ENCODE peak calls at places on chromosomes 13 and 19, in seven cellular contexts. Q is posterior vena cava; N is sciatic nerve; P is stimulated activated CD4-positive, alpha-beta T cell treated with anti-CD3 and anti-CD28 coated beads, Interleukin-12 subunit alpha, Interleukin-12 subunit beta, amount 100 ng/mL, for 4 hours; G is CD8-positive, alpha-beta memory T cell; A is activated CD4-positive, alpha-beta T cell treated with anti-CD3 and anti-CD28 coated beads for 24 hours; H is OCI-LY7. Y is an unnamed sample.

GRCh38 chr19:10403137-10404021 is at the start of gene CDC37:
- DNase-seq in Q (peak), N (peak), P (peak), G (peak), A (peak), H (peak), Y (peak)

GRCh38 chr19:41548954-41549688 is 26.8 kb upstream of the CEACAM21 start:
- DNase-seq in Q (no peak), N (no peak), P (peak), G (peak), A (peak), H (peak), Y (no peak)

GRCh38 chr13:52809310-52809769 is 39.1 kb downstream of the PCDH8 start:
- DNase-seq in Q (no peak), N (no peak), P (peak), G (no peak), A (peak), H (peak), Y (no peak)

GRCh38 chr19:40733149-40733548 is 16.2 kb downstream of the ITPKC start:
- DNase-seq in Q (no peak), N (no peak), P (no peak), G (no peak), A (no peak), H (no peak), Y (no peak)

GRCh38 chr19:43731854-43732253 is 16.0 kb downstream of the IRGC start:
- DNase-seq in Q (no peak), N (no peak), P (no peak), G (no peak), A (no peak), H (no peak), Y (no peak)

GRCh38 chr13:69677343-69677742 is 430.3 kb upstream of the ATXN8OS start:
- DNase-seq in Q (no peak), N (no peak), P (no peak), G (no peak), A (no peak), H (no peak), Y (no peak)

GRCh38 chr13:30257433-30258099 is 49.8 kb downstream of the KATNAL1 start:
- DNase-seq in Q (no peak), N (no peak), P (no peak), G (no peak), A (no peak), H (peak), Y (no peak)

GRCh38 chr19:49150106-49150943 is 4.9 kb downstream of the HRC start:
- DNase-seq in Q (peak), N (peak), P (peak), G (peak), A (no peak), H (peak), Y (peak)

GRCh38 chr19:49515767-49516166 is 3.3 kb downstream of the FCGRT start:
- DNase-seq in Q (peak), N (no peak), P (no peak), G (no peak), A (no peak), H (peak), Y (no peak)

GRCh38 chr19:17706750-17707181 is 12.5 kb upstream of the MAP1S start:
- DNase-seq in Q (no peak), N (no peak), P (no peak), G (no peak), A (no peak), H (no peak), Y (no peak)

GRCh38 chr13:100234006-100234405 is 145.1 kb downstream of the PCCA start:
- DNase-seq in Q (no peak), N (no peak), P (no peak), G (no peak), A (no peak), H (no peak), Y (no peak)

GRCh38 chr19:18433039-18433691 is 4.8 kb downstream of the ISYNA1 start:
- DNase-seq in Q (no peak), N (no peak), P (no peak), G (peak), A (no peak), H (peak), Y (no peak)

GRCh38 chr13:94308808-94309207 is 170.7 kb downstream of the DCT start:
- DNase-seq in Q (no peak), N (no peak), P (no peak), G (no peak), A (no peak), H (no peak), Y (no peak)

GRCh38 chr13:82791035-82791434 is 1091.2 kb downstream of the SLITRK1 start:
- DNase-seq in Q (no peak), N (no peak), P (no peak), G (no peak), A (no peak), H (no peak), Y (no peak)

GRCh38 chr19:45444318-45445041 is 20.8 kb upstream of the ERCC1 start:
- DNase-seq in Q (peak), N (peak), P (peak), G (peak), A (peak), H (peak), Y (peak)

GRCh38 chr19:56377105-56377924 is 16.0 kb downstream of the ZNF582 start:
- DNase-seq in Q (no peak), N (no peak), P (no peak), G (no peak), A (no peak), H (no peak), Y (no peak)

GRCh38 chr19:7355151-7355845 is 6.6 kb downstream of the ARHGEF18 start:
- DNase-seq in Q (peak), N (no peak), P (no peak), G (no peak), A (no peak), H (no peak), Y (no peak)

GRCh38 chr13:40565282-40566148 is 100.9 kb downstream of the FOXO1 start:
- DNase-seq in Q (no peak), N (no peak), P (no peak), G (no peak), A (no peak), H (no peak), Y (no peak)

GRCh38 chr13:74067818-74068217 is 66.4 kb downstream of the KLF12 start:
- DNase-seq in Q (no peak), N (no peak), P (no peak), G (no peak), A (no peak), H (no peak), Y (no peak)

GRCh38 chr13:24251525-24251924 is 57.9 kb upstream of the C1QTNF9 start:
- DNase-seq in Q (no peak), N (no peak), P (peak), G (peak), A (peak), H (no peak), Y (no peak)

GRCh38 chr19:53910170-53910518 is 1.1 kb downstream of the CACNG7 start:
- DNase-seq in Q (no peak), N (no peak), P (no peak), G (no peak), A (no peak), H (no peak), Y (no peak)

GRCh38 chr13:82344867-82345266 is 1537.4 kb downstream of the SLITRK1 start:
- DNase-seq in Q (no peak), N (no peak), P (no peak), G (no peak), A (no peak), H (no peak), Y (no peak)

GRCh38 chr13:97327521-97328221 is 105.5 kb downstream of the MBNL2 start:
- DNase-seq in Q (no peak), N (no peak), P (no peak), G (no peak), A (no peak), H (no peak), Y (no peak)

GRCh38 chr13:74115138-74115537 is 19.1 kb downstream of the KLF12 start:
- DNase-seq in Q (no peak), N (no peak), P (no peak), G (no peak), A (no peak), H (no peak), Y (no peak)

GRCh38 chr13:110560606-110561334 is 752 bp downstream of the RAB20 start:
- DNase-seq in Q (no peak), N (no peak), P (peak), G (no peak), A (no peak), H (no peak), Y (no peak)

GRCh38 chr13:45361596-45362206 is 20.7 kb upstream of the TPT1 start:
- DNase-seq in Q (no peak), N (peak), P (no peak), G (no peak), A (no peak), H (no peak), Y (no peak)

GRCh38 chr13:32048816-32049215 is 17.2 kb downstream of the FRY start:
- DNase-seq in Q (no peak), N (no peak), P (no peak), G (no peak), A (no peak), H (no peak), Y (no peak)

GRCh38 chr13:58994778-58995177 is 1169.0 kb downstream of the DIAPH3 start:
- DNase-seq in Q (no peak), N (no peak), P (no peak), G (no peak), A (no peak), H (peak), Y (no peak)

GRCh38 chr19:18830488-18830887 is 1.3 kb upstream of the UPF1 start:
- DNase-seq in Q (no peak), N (no peak), P (no peak), G (no peak), A (no peak), H (no peak), Y (no peak)

GRCh38 chr13:27789495-27790303 is 2.6 kb upstream of the GSX1 start:
- DNase-seq in Q (no peak), N (no peak), P (no peak), G (no peak), A (no peak), H (peak), Y (peak)

GRCh38 chr19:57620673-57621348 is 6.8 kb downstream of the ZNF134 start:
- DNase-seq in Q (no peak), N (no peak), P (no peak), G (no peak), A (no peak), H (no peak), Y (no peak)

GRCh38 chr13:113929628-113930615 is 44.0 kb downstream of the C13orf46 start:
- DNase-seq in Q (peak), N (peak), P (no peak), G (no peak), A (no peak), H (no peak), Y (peak)

GRCh38 chr13:34748561-34748960 is 193.5 kb upstream of the NBEA start:
- DNase-seq in Q (no peak), N (no peak), P (no peak), G (no peak), A (no peak), H (no peak), Y (no peak)

GRCh38 chr13:23086951-23087350 is 93.8 kb upstream of the SGCG start:
- DNase-seq in Q (no peak), N (no peak), P (no peak), G (no peak), A (no peak), H (no peak), Y (no peak)

GRCh38 chr13:95660981-95661581 is 15.9 kb upstream of the DNAJC3 start:
- DNase-seq in Q (no peak), N (no peak), P (no peak), G (no peak), A (peak), H (peak), Y (no peak)

GRCh38 chr19:52941941-52942370 is 18.7 kb upstream of the ZNF888 start:
- DNase-seq in Q (peak), N (no peak), P (peak), G (peak), A (no peak), H (peak), Y (no peak)

GRCh38 chr19:18495204-18495911 is 26.5 kb downstream of the ELL start:
- DNase-seq in Q (no peak), N (no peak), P (no peak), G (peak), A (no peak), H (no peak), Y (no peak)

GRCh38 chr19:3094638-3095374 is 644 bp downstream of the GNA11 start:
- DNase-seq in Q (no peak), N (no peak), P (peak), G (peak), A (no peak), H (peak), Y (no peak)

GRCh38 chr19:738509-739128 is 12.3 kb upstream of the MISP start:
- DNase-seq in Q (no peak), N (no peak), P (no peak), G (no peak), A (no peak), H (no peak), Y (no peak)